ENCODE peak calls at places on chromosome 20, in six cellular contexts. H, B, W, A, X and G are unnamed samples.

GRCh38 chr20:1505871-1506270 is 14.7 kb upstream of the SIRPB2 start:
- DNase-seq in H (no peak), B (no peak), W (no peak), A (no peak), X (no peak), G (no peak)

GRCh38 chr20:63453029-63453523 is 19.4 kb downstream of the KCNQ2 start:
- DNase-seq in H (no peak), B (no peak), W (no peak), A (no peak), X (no peak), G (no peak)

GRCh38 chr20:38871560-38871953 is 54.7 kb upstream of the FAM83D start:
- DNase-seq in H (no peak), B (no peak), W (no peak), A (no peak), X (no peak), G (no peak)

GRCh38 chr20:58717278-58718091 is 24.9 kb downstream of the NPEPL1 start:
- DNase-seq in H (no peak), B (no peak), W (no peak), A (no peak), X (no peak), G (no peak)

GRCh38 chr20:835220-836045 is 1.9 kb downstream of the FAM110A start:
- DNase-seq in H (peak), B (no peak), W (no peak), A (no peak), X (no peak), G (no peak)

GRCh38 chr20:59007758-59008511 is 881 bp upstream of the CTSZ start:
- DNase-seq in H (no peak), B (no peak), W (no peak), A (no peak), X (no peak), G (no peak)

GRCh38 chr20:17878912-17879602 is 89.5 kb downstream of the SNX5 start:
- DNase-seq in H (no peak), B (no peak), W (no peak), A (no peak), X (no peak), G (no peak)

GRCh38 chr20:63829943-63830820 is 882 bp downstream of the ZBTB46 start:
- DNase-seq in H (no peak), B (no peak), W (no peak), A (no peak), X (no peak), G (no peak)

GRCh38 chr20:46402236-46402886 is 4.1 kb downstream of the ELMO2 start:
- DNase-seq in H (peak), B (peak), W (no peak), A (no peak), X (no peak), G (peak)

GRCh38 chr20:45817652-45818194 is 5.3 kb downstream of the UBE2C start:
- DNase-seq in H (no peak), B (peak), W (peak), A (no peak), X (no peak), G (no peak)

GRCh38 chr20:33290852-33291251 is 7.8 kb downstream of the BPIFB1 start:
- DNase-seq in H (no peak), B (no peak), W (no peak), A (no peak), X (no peak), G (no peak)

GRCh38 chr20:18541741-18542140 is 25.5 kb upstream of the SMIM26 start:
- DNase-seq in H (no peak), B (no peak), W (no peak), A (no peak), X (no peak), G (no peak)

GRCh38 chr20:24100370-24101011 is 111.9 kb upstream of the GGTLC1 start:
- DNase-seq in H (peak), B (peak), W (no peak), A (peak), X (no peak), G (peak)

GRCh38 chr20:49136817-49137571 is 51.1 kb downstream of the STAU1 start:
- DNase-seq in H (no peak), B (no peak), W (no peak), A (no peak), X (no peak), G (no peak)

GRCh38 chr20:973785-974194 is 28.3 kb downstream of the RSPO4 start:
- DNase-seq in H (no peak), B (peak), W (no peak), A (no peak), X (no peak), G (no peak)

GRCh38 chr20:5092765-5093339 is 26.9 kb downstream of the PCNA start:
- DNase-seq in H (no peak), B (no peak), W (no peak), A (no peak), X (no peak), G (no peak)

GRCh38 chr20:35273449-35274171 is 4.3 kb downstream of the MMP24OS start:
- DNase-seq in H (no peak), B (no peak), W (no peak), A (no peak), X (peak), G (peak)

GRCh38 chr20:667351-668034 is 8.1 kb downstream of the SCRT2 start:
- DNase-seq in H (no peak), B (peak), W (no peak), A (no peak), X (no peak), G (peak)

GRCh38 chr20:58478141-58478805 is 36.9 kb downstream of the APCDD1L start:
- DNase-seq in H (no peak), B (no peak), W (no peak), A (no peak), X (no peak), G (no peak)

GRCh38 chr20:59163641-59164530 is at the start of gene ZNF831:
- DNase-seq in H (no peak), B (no peak), W (no peak), A (no peak), X (no peak), G (no peak)

GRCh38 chr20:6269163-6269873 is 146.5 kb upstream of the FERMT1 start:
- DNase-seq in H (no peak), B (no peak), W (no peak), A (no peak), X (no peak), G (no peak)

GRCh38 chr20:51346686-51347485 is 195.6 kb downstream of the NFATC2 start:
- DNase-seq in H (no peak), B (peak), W (no peak), A (no peak), X (no peak), G (no peak)

GRCh38 chr20:61881861-61882260 is 183.8 kb downstream of the TAF4 start:
- DNase-seq in H (no peak), B (no peak), W (no peak), A (no peak), X (no peak), G (no peak)

GRCh38 chr20:59571591-59572314 is 32.6 kb upstream of the PHACTR3 start:
- DNase-seq in H (peak), B (peak), W (peak), A (peak), X (peak), G (peak)

GRCh38 chr20:62411479-62412193 is 4.6 kb upstream of the CABLES2 start:
- DNase-seq in H (no peak), B (no peak), W (no peak), A (peak), X (no peak), G (no peak)

GRCh38 chr20:52084727-52085126 is 106.9 kb downstream of the ZFP64 start:
- DNase-seq in H (no peak), B (no peak), W (no peak), A (no peak), X (no peak), G (no peak)

GRCh38 chr20:20821496-20822260 is 109.2 kb upstream of the RALGAPA2 start:
- DNase-seq in H (no peak), B (no peak), W (no peak), A (no peak), X (no peak), G (no peak)

GRCh38 chr20:4638826-4639225 is 82.9 kb upstream of the PRND start:
- DNase-seq in H (no peak), B (no peak), W (no peak), A (no peak), X (no peak), G (no peak)

GRCh38 chr20:32155017-32155965 is 45.8 kb downstream of the TM9SF4 start:
- DNase-seq in H (peak), B (peak), W (peak), A (peak), X (no peak), G (peak)

GRCh38 chr20:51811040-51811351 is 8.7 kb upstream of the SALL4 start:
- DNase-seq in H (no peak), B (peak), W (no peak), A (no peak), X (no peak), G (no peak)